ENCODE peak calls at places on chromosome 13, in five cellular contexts. E is HepG2, Q is NT2/D1, R is HEK293T, G is H1. K is an unnamed sample.

GRCh38 chr13:50589139-50589538 is 254.4 kb downstream of the DLEU7 start:
- DNase-seq in G (no peak), Q (no peak), R (no peak), E (no peak), K (no peak)

GRCh38 chr13:92187378-92187989 is 789.1 kb downstream of the GPC5 start:
- DNase-seq in Q (peak; percentile 25), G (no peak), R (peak; percentile 73), E (peak; percentile 24), K (no peak)

GRCh38 chr13:29810145-29810742 is 40.2 kb downstream of the UBL3 start:
- DNase-seq in R (no peak), G (no peak), Q (no peak), E (peak; percentile 5), K (no peak)

GRCh38 chr13:91468301-91468700 is 69.9 kb downstream of the GPC5 start:
- DNase-seq in Q (no peak), G (no peak), E (no peak), R (no peak), K (no peak)

GRCh38 chr13:26562538-26562890 is 5.0 kb downstream of the WASF3 start:
- DNase-seq in R (no peak), Q (no peak), E (no peak), G (no peak), K (no peak)

GRCh38 chr13:70668293-70668692 is 560.0 kb upstream of the KLHL1 start:
- DNase-seq in E (peak; percentile 3), R (no peak), Q (peak; percentile 11), G (no peak), K (no peak)

GRCh38 chr13:110063490-110063889 is 243.5 kb downstream of the COL4A1 start:
- DNase-seq in E (no peak), Q (no peak), G (no peak), R (no peak), K (no peak)

GRCh38 chr13:21872795-21873194 is 201.9 kb downstream of the FGF9 start:
- DNase-seq in G (no peak), Q (no peak), R (no peak), E (no peak), K (no peak)

GRCh38 chr13:44698076-44698475 is 121.9 kb upstream of the TSC22D1 start:
- DNase-seq in R (no peak), Q (no peak), G (no peak), E (no peak), K (no peak)

GRCh38 chr13:49315036-49315565 is 67.4 kb downstream of the CDADC1 start:
- DNase-seq in E (no peak), Q (no peak), G (no peak), R (no peak), K (no peak)

GRCh38 chr13:76882431-76882830 is 3.8 kb downstream of the KCTD12 start:
- DNase-seq in Q (no peak), G (no peak), R (no peak), E (no peak), K (no peak)

GRCh38 chr13:43061496-43062280 is 38.3 kb downstream of the DNAJC15 start:
- DNase-seq in G (no peak), Q (no peak), R (no peak), E (no peak), K (no peak)

GRCh38 chr13:45297456-45298205 is 43.4 kb downstream of the TPT1 start:
- DNase-seq in Q (no peak), R (no peak), E (no peak), G (no peak), K (no peak)

GRCh38 chr13:49527123-49527522 is 31.4 kb downstream of the PHF11 start:
- DNase-seq in Q (no peak), G (no peak), R (no peak), E (no peak), K (no peak)

GRCh38 chr13:104198811-104199210 is 1132.6 kb upstream of the SLC10A2 start:
- DNase-seq in R (no peak), Q (no peak), E (no peak), G (no peak), K (no peak)

GRCh38 chr13:82664183-82664582 is 1218.1 kb downstream of the SLITRK1 start:
- DNase-seq in R (no peak), Q (no peak), G (no peak), E (no peak), K (no peak)

GRCh38 chr13:77519808-77520207 is 15.7 kb upstream of the SCEL start:
- DNase-seq in E (no peak), R (no peak), G (no peak), Q (no peak), K (no peak)

GRCh38 chr13:31675521-31675953 is 63.8 kb upstream of the RXFP2 start:
- DNase-seq in E (no peak), Q (no peak), R (no peak), G (no peak), K (no peak)

GRCh38 chr13:110319774-110320509 is 12.9 kb downstream of the COL4A2 start:
- DNase-seq in E (no peak), Q (no peak), G (no peak), R (no peak), K (no peak)

GRCh38 chr13:20035130-20035529 is 76.6 kb downstream of the ZMYM2 start:
- DNase-seq in G (no peak), E (no peak), Q (no peak), R (no peak), K (no peak)

DNA sequence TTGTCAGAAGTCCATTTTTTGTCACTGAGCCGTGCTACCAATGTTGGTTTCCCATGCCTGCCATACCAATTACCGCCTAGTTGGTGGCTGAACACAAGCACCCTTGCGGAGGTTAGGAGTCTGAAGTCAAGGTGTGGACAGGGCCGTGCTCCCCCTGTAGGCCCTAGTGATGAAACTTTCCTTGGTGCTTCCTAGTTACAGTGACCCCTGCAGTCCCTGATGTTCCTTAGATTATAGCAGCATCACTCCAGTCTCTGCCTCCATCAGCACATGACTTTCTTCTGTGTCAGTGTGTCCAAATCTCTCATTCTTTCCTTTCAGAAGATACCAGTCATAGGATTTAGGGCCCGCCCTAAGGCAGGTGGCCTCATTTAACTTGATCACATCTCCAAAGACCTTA is 99.0 kb downstream of the MYO16 start:
- DNase-seq in G (peak; percentile 52), R (peak; percentile 9), Q (peak; percentile 46), E (peak; percentile 33), K (no peak)
- TF ChIP-seq SUZ12 in G (no peak), R (no peak), Q (no peak), E (no peak), K (no peak)

GRCh38 chr13:107574517-107575215 is 640.7 kb downstream of the LIG4 start:
- DNase-seq in G (no peak), Q (peak; percentile 23), E (no peak), R (no peak), K (no peak)
- TF ChIP-seq SUZ12 in G (no peak), Q (no peak), E (no peak), R (no peak), K (no peak)

DNA sequence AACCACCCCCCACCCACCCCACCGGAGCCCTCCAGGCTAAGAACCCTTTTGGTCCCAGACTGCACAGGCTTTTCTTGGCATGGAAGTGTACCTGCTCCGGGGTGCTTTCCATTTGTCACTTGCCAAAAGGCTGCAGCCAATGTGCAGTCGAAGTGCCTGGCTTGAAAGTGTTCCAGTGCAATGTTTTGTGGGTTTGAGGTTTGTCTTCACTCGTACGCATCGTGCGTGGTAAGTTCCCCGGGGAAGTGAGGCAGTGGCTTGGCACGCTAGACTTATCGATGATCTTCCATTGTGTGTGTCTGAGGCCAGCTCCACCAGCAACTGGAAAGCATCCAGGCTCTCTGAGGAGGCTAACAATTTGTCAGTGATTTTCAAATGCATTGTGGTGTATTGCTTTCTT is 194.3 kb downstream of the TDRD3 start:
- DNase-seq in E (no peak), R (no peak), G (no peak), Q (no peak), K (no peak)
- TF ChIP-seq SUZ12 in E (no peak), R (no peak), G (no peak), Q (no peak), K (no peak)

DNA sequence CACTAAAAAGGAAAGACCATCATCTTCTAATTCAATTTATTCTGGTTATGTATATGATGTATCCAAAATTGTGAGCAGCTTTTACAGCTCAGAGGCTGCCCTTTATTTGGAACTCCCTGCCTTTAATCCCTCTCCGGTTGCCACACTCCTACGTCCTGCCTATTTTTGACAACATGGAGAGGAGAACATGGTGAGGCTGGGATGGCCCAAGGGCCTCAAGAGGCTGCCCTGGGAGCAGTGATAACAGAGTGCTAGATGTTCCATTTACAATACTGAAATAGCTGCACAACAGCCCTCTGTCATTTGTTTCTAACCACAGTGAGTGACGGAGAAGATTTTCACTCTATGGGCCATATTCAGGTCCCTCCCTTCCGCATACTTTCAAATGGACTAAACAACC is 33.5 kb downstream of the STARD13 start:
- DNase-seq in Q (no peak), G (no peak), R (no peak), E (no peak), K (no peak)
- TF ChIP-seq SUZ12 in Q (no peak), G (no peak), R (no peak), E (no peak), K (no peak)

DNA sequence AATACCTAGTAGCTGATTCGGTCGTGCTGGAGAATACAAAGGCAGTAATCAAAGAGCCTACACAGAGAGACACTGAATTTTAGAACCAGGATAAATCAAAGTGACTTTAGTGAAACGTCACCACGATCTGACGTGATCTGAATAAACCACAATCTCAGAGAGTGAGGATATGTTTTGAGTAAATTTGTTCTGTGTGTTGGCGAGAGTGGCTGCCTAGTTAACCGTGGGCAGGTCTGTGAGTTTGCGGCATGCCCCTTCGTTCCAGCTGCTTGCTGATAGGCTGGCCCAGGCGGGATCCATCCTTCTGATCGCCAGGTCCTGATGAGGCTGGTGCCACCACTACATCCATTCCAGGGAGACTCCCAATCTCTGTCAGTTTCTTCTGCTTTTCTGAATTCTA is 40.4 kb downstream of the LRCH1 start:
- DNase-seq in G (no peak), E (no peak), Q (no peak), R (no peak), K (no peak)
- TF ChIP-seq SUZ12 in G (no peak), E (no peak), Q (no peak), R (no peak), K (no peak)

GRCh38 chr13:33069365-33069764 is 53.1 kb downstream of the KL start:
- DNase-seq in Q (no peak), G (no peak), R (no peak), E (no peak), K (no peak)

GRCh38 chr13:33073338-33073737 is 57.1 kb downstream of the KL start:
- DNase-seq in R (no peak), G (no peak), Q (no peak), E (no peak), K (no peak)

GRCh38 chr13:33072759-33073158 is 56.5 kb downstream of the KL start:
- DNase-seq in R (no peak), G (no peak), Q (no peak), E (no peak), K (no peak)

GRCh38 chr13:33070713-33071112 is 54.5 kb downstream of the KL start:
- DNase-seq in Q (no peak), G (no peak), R (no peak), E (no peak), K (no peak)

DNA sequence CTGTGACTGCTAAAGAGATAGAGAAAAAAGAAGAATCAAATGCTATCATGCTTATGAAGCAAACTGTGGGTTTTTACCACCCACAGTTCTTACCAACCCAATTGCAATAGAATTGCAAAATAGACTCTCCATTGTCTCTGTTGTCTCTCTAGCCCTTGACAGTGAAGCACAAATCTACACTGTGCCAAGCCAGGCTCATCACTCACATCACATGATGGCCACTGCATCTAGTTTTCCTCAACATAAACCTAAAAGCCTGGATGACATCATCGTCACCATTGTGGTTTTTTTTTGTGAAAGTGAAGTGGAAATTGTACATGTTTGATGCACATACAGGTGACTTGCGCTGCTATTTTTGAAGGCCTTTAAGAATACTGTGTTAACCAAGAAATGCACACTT is 56.1 kb downstream of the KL start:
- DNase-seq in Q (no peak), G (no peak), R (no peak), E (no peak), K (no peak)
- TF ChIP-seq SUZ12 in Q (no peak), G (no peak), R (no peak), E (no peak), K (no peak)